ENCODE peak calls at places on chromosomes 3 and 15, in four cellular contexts. One of them, this sample, is unnamed.

GRCh38 chr15:38660726-38661125 is 96.1 kb upstream of the RASGRP1 start:
- DNase-seq in HCT116: no peak
- DNase-seq in K562: no peak
- DNase-seq in HepG2: no peak
- DNase-seq in this sample: no peak

GRCh38 chr3:58333206-58334012 is 717 bp downstream of the PXK start:
- DNase-seq in HCT116: no peak
- DNase-seq in K562: no peak
- DNase-seq in HepG2: no peak
- DNase-seq in this sample: no peak

GRCh38 chr3:172447611-172448579 is at the start of gene GHSR:
- DNase-seq in HCT116: no peak
- DNase-seq in K562: no peak
- DNase-seq in HepG2: no peak
- DNase-seq in this sample: no peak

GRCh38 chr15:90221251-90221900 is 12.4 kb downstream of the CIB1 start:
- DNase-seq in HCT116: no peak
- DNase-seq in K562: peak; percentile 45
- DNase-seq in HepG2: peak; percentile 67
- DNase-seq in this sample: no peak

GRCh38 chr3:51967384-51968174 is at the start of gene PCBP4:
- DNase-seq in HCT116: no peak
- DNase-seq in K562: peak; percentile 77
- DNase-seq in HepG2: peak; percentile 70
- DNase-seq in this sample: no peak

GRCh38 chr15:51253385-51253784 is 85.0 kb downstream of the CYP19A1 start:
- DNase-seq in HCT116: no peak
- DNase-seq in K562: no peak
- DNase-seq in HepG2: no peak
- DNase-seq in this sample: no peak

GRCh38 chr15:68595260-68595564 is 16.4 kb downstream of the CORO2B start:
- DNase-seq in HCT116: no peak
- DNase-seq in K562: no peak
- DNase-seq in HepG2: no peak
- DNase-seq in this sample: no peak

GRCh38 chr3:144052275-144052674 is 80.7 kb downstream of the DIPK2A start:
- DNase-seq in HCT116: no peak
- DNase-seq in K562: no peak
- DNase-seq in HepG2: no peak
- DNase-seq in this sample: no peak

GRCh38 chr3:98690876-98691275 is 72.3 kb upstream of the ST3GAL6 start:
- DNase-seq in HCT116: no peak
- DNase-seq in K562: no peak
- DNase-seq in HepG2: no peak
- DNase-seq in this sample: no peak

GRCh38 chr15:35129361-35129760 is 44.3 kb upstream of the NANOGP8 start:
- DNase-seq in HCT116: no peak
- DNase-seq in K562: no peak
- DNase-seq in HepG2: no peak
- DNase-seq in this sample: no peak

GRCh38 chr3:13420817-13421755 is 964 bp upstream of the NUP210 start:
- DNase-seq in HCT116: no peak
- DNase-seq in K562: peak; percentile 69
- DNase-seq in HepG2: no peak
- DNase-seq in this sample: no peak

GRCh38 chr15:101482526-101483371 is 6.8 kb downstream of the PCSK6 start:
- DNase-seq in HCT116: no peak
- DNase-seq in K562: no peak
- DNase-seq in HepG2: no peak
- DNase-seq in this sample: no peak

GRCh38 chr3:133295199-133295901 is 104.5 kb upstream of the BFSP2 start:
- DNase-seq in HCT116: no peak
- DNase-seq in K562: no peak
- DNase-seq in HepG2: no peak
- DNase-seq in this sample: no peak

GRCh38 chr15:60781211-60781713 is 302.3 kb upstream of the ICE2 start:
- DNase-seq in HCT116: no peak
- DNase-seq in K562: no peak
- DNase-seq in HepG2: no peak
- DNase-seq in this sample: no peak

GRCh38 chr3:114080201-114080600 is 23.7 kb downstream of the QTRT2 start:
- DNase-seq in HCT116: no peak
- DNase-seq in K562: no peak
- DNase-seq in HepG2: no peak
- DNase-seq in this sample: no peak

DNA sequence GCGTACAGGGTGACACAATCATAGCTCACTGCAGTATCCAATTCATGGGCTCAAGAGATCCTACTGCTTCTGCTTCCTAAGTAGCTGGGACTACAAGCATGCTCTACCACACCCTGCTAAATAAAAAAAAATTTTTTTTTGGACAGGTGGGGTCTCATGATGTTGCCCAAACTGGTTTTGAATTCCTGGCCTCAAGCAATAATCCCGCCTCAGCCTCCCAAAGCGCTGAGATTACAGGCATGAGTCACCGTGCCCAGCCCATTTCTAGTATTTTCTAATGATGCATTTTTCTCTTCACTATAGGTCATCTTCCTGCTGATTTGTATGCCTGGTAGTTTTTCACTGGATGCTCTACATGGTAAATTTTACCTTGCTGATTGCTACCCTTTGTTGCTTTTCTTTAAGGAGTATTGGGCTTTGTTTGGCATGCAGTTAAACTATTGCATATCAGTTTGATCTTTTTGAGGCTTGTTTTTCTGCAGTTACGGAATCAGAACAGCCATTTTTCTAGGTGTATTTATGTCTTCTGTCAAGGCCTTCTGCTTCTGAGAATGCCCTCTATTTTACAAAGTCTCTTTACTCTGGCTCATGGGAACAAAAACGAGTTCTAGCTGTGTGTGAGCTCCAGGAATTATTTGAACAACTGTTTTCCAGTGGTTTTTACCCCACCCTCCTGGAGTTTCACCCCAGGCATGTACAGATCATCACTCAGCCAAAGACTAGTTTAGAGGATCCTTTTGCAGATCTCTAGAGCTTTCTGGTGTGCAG is 14.3 kb upstream of the NPTN start:
- DNase-seq in HCT116: no peak
- DNase-seq in K562: no peak
- DNase-seq in HepG2: no peak
- DNase-seq in this sample: no peak
- TF ChIP-seq TCF7L2 in HCT116: no peak
- TF ChIP-seq TCF7L2 in K562: no peak
- TF ChIP-seq TCF7L2 in HepG2: no peak
- TF ChIP-seq TCF7L2 in this sample: no peak

GRCh38 chr3:124636863-124637296 is 93.4 kb upstream of the UMPS start:
- DNase-seq in HCT116: no peak
- DNase-seq in K562: no peak
- DNase-seq in HepG2: peak; percentile 51
- DNase-seq in this sample: no peak
- H3K4me3 ChIP-seq in HCT116: no peak overlapping the region
- H3K4me3 ChIP-seq in K562: no peak overlapping the region
- H3K4me3 ChIP-seq in HepG2: no peak overlapping the region
- H3K4me3 ChIP-seq in this sample: no peak overlapping the region

GRCh38 chr3:46271209-46271608 is 28.9 kb downstream of the CCR3 start:
- DNase-seq in HCT116: no peak
- DNase-seq in K562: no peak
- DNase-seq in HepG2: no peak
- DNase-seq in this sample: no peak
- TF ChIP-seq POLR2AphosphoS5 in HCT116: no peak
- TF ChIP-seq POLR2AphosphoS5 in K562: no peak
- TF ChIP-seq POLR2AphosphoS5 in HepG2: no peak
- TF ChIP-seq POLR2AphosphoS5 in this sample: no peak

GRCh38 chr3:24389108-24390090 is 105.3 kb downstream of the THRB start:
- DNase-seq in HCT116: no peak
- DNase-seq in K562: no peak
- DNase-seq in HepG2: no peak
- DNase-seq in this sample: no peak

GRCh38 chr3:24388159-24388558 is 106.5 kb downstream of the THRB start:
- DNase-seq in HCT116: no peak
- DNase-seq in K562: no peak
- DNase-seq in HepG2: no peak
- DNase-seq in this sample: no peak

GRCh38 chr3:24387493-24387892 is 107.2 kb downstream of the THRB start:
- DNase-seq in HCT116: no peak
- DNase-seq in K562: no peak
- DNase-seq in HepG2: no peak
- DNase-seq in this sample: no peak

GRCh38 chr3:24388611-24389010 is 106.0 kb downstream of the THRB start:
- DNase-seq in HCT116: no peak
- DNase-seq in K562: no peak
- DNase-seq in HepG2: no peak
- DNase-seq in this sample: no peak

DNA sequence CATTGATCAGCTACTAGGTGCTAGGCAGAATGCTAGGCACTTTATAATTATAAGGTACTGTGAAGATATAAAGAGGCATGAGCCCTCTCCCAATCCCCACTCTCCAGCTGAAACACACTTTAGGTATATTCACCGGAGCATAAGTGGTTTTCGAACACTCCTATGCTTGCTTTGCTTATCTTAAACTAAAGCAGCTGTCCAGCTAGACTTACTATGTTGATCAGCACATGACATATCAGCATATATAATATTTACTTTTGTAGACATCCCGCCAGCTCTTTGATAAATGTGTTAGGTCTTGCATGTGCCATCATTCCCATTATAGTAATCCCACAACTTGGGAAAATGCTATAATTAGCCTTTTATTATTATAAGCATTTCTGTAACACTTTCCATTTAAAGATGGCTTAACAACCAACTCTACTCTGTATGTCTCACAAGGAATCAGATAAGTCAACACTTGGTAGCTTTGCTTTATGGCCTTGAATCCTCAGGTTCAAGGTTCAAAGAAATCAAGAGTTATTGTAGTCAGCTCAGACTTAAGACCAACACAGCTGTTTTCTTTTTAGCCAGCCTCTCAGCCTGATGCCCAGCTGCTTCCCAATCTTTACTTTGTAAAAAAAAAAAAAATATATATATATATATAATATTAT is 104.4 kb downstream of the THRB start:
- DNase-seq in HCT116: no peak
- DNase-seq in K562: no peak
- DNase-seq in HepG2: no peak
- DNase-seq in this sample: no peak
- TF ChIP-seq TCF7L2 in HCT116: no peak
- TF ChIP-seq TCF7L2 in K562: no peak
- TF ChIP-seq TCF7L2 in HepG2: no peak
- TF ChIP-seq TCF7L2 in this sample: no peak

DNA sequence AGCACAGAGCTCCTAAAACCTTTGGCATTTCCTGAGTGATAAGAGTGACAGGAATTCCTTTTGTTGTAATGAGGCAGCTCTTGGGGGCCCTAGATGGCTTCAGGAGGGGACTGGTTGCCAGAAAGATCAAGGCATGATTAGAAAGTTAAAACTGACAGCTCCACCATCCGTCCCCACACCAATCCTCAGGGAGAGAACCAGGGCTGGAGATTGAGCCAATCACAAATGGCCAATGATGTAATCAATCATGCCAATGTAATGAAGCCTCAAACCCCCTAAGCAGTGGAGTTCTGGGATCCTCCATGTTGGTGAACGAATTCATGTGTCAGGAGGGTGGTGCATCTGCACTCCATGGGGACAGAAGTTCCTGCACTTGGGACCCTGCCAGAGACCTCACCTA is 265.1 kb downstream of the OCA2 start:
- DNase-seq in HCT116: no peak
- DNase-seq in K562: no peak
- DNase-seq in HepG2: no peak
- DNase-seq in this sample: no peak
- H3K4me3 ChIP-seq in HCT116: no peak overlapping the region
- H3K4me3 ChIP-seq in K562: no peak overlapping the region
- H3K4me3 ChIP-seq in HepG2: no peak overlapping the region
- H3K4me3 ChIP-seq in this sample: no peak overlapping the region

DNA sequence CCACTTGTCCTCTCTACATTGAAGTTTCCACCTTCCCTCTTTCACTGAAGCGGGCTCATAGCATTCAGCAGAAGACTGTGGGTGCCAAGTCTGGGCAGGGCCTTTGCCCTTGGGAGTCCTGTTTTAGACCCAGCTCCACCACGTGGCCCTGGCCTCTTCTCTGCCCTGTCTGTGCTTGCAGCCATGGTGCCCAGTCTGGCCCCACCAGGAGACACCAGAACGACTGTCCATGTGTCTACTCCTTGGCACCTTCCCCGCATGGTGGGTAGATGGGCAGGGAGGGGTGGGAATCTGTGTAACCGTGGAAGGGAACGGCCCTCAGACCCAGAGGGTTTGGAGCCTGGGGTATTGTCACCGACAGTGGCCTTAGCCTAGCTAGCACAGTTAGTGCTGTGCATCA is 17.9 kb upstream of the EMC3 start:
- DNase-seq in HCT116: no peak
- DNase-seq in K562: no peak
- DNase-seq in HepG2: no peak
- DNase-seq in this sample: no peak
- TF ChIP-seq POLR2AphosphoS5 in HCT116: no peak
- TF ChIP-seq POLR2AphosphoS5 in K562: no peak
- TF ChIP-seq POLR2AphosphoS5 in HepG2: no peak
- TF ChIP-seq POLR2AphosphoS5 in this sample: no peak

GRCh38 chr3:45558431-45558830 is 36.1 kb upstream of the LIMD1 start:
- DNase-seq in HCT116: no peak
- DNase-seq in K562: no peak
- DNase-seq in HepG2: no peak
- DNase-seq in this sample: no peak

GRCh38 chr3:45555666-45556065 is 38.9 kb upstream of the LIMD1 start:
- DNase-seq in HCT116: no peak
- DNase-seq in K562: no peak
- DNase-seq in HepG2: no peak
- DNase-seq in this sample: no peak

GRCh38 chr3:45559560-45560118 is 34.9 kb upstream of the LIMD1 start:
- DNase-seq in HCT116: no peak
- DNase-seq in K562: no peak
- DNase-seq in HepG2: no peak
- DNase-seq in this sample: no peak

GRCh38 chr3:45557471-45557870 is 37.1 kb upstream of the LIMD1 start:
- DNase-seq in HCT116: no peak
- DNase-seq in K562: no peak
- DNase-seq in HepG2: no peak
- DNase-seq in this sample: no peak

DNA sequence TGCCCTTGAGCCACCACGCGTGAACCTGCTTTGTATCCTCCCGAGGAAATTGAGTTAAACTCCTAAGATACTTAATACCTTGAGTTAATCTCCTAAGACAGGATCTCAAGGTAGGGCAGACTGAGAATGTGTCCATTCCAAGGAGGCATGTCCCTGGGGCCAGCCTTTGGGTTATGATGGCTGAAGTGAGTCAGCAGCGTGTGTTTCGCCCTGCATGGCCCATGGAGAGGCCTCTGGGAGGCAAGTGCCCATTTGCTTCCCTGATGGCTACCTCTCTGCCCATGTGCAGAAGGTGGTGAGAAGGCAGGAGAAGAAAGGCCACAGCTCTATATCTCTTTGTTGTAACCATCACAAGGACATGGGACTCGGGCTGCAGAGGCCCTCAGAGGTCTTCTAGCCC is 36.7 kb upstream of the LIMD1 start:
- DNase-seq in HCT116: no peak
- DNase-seq in K562: no peak
- DNase-seq in HepG2: no peak
- DNase-seq in this sample: no peak
- TF ChIP-seq TCF7L2 in HCT116: no peak
- TF ChIP-seq TCF7L2 in K562: no peak
- TF ChIP-seq TCF7L2 in HepG2: no peak
- TF ChIP-seq TCF7L2 in this sample: no peak

GRCh38 chr3:97864-98263 is 98.7 kb upstream of the CHL1 start:
- DNase-seq in HCT116: no peak
- DNase-seq in K562: no peak
- DNase-seq in HepG2: no peak
- DNase-seq in this sample: no peak
- H3K4me3 ChIP-seq in HCT116: no peak overlapping the region
- H3K4me3 ChIP-seq in K562: no peak overlapping the region
- H3K4me3 ChIP-seq in HepG2: no peak overlapping the region
- H3K4me3 ChIP-seq in this sample: no peak overlapping the region

This sample was measured in Panc1.